ENCODE peak calls at places on chromosome 22, in ten cellular contexts. Q is activated naive CD8-positive, alpha-beta T cell treated with anti-CD3 and anti-CD28 coated beads, Interleukin-2, amount 50 U/mL, for 24 hours; B is foreskin fibroblast; M is fibroblast of mammary gland; S is head of caudate nucleus; U is H4; H is Jurkat, Clone E6-1; E is stimulated activated CD4-positive, alpha-beta T cell treated with anti-CD3 and anti-CD28 coated beads, Interleukin-12 subunit alpha, Interleukin-12 subunit beta, amount 100 ng/mL, for 4 hours; L is fibroblast of the aortic adventitia; Y is NCI-H1930. A is an unnamed sample.

GRCh38 chr22:37848587-37849088 is 581 bp upstream of the EIF3L start:
- DNase-seq in Y (no peak), L (peak), S (no peak), H (no peak), B (peak), U (no peak), M (peak), Q (peak), E (no peak), A (peak)

GRCh38 chr22:40633036-40633435 is 3.5 kb downstream of the MRTFA start:
- DNase-seq in U (no peak), L (no peak), S (no peak), E (no peak), Y (no peak), M (no peak), H (no peak), B (no peak), Q (no peak), A (no peak)

GRCh38 chr22:32622004-32622761 is 147.6 kb downstream of the FBXO7 start:
- DNase-seq in M (peak), Q (no peak), U (peak), Y (no peak), L (peak), S (no peak), E (no peak), H (no peak), B (peak), A (no peak)

GRCh38 chr22:16915711-16916110 is 90.5 kb upstream of the XKR3 start:
- DNase-seq in B (no peak), M (peak), Y (no peak), U (no peak), Q (no peak), S (no peak), E (no peak), H (no peak), L (no peak), A (no peak)

GRCh38 chr22:45781941-45782340 is 110.3 kb downstream of the ATXN10 start:
- DNase-seq in E (no peak), L (peak), Y (no peak), S (no peak), M (peak), H (no peak), Q (no peak), U (no peak), B (peak), A (no peak)

GRCh38 chr22:30636226-30637077 is 871 bp downstream of the SLC35E4 start:
- DNase-seq in E (no peak), U (no peak), L (peak), H (no peak), B (peak), Y (no peak), M (peak), Q (peak), S (peak), A (no peak)

GRCh38 chr22:31083377-31083768 is 2.3 kb downstream of the SMTN start:
- DNase-seq in B (no peak), M (no peak), L (no peak), H (no peak), U (no peak), Y (no peak), Q (no peak), S (no peak), E (no peak), A (no peak)

GRCh38 chr22:48305726-48306235 is 1521.9 kb downstream of the BRD1 start:
- DNase-seq in Y (no peak), Q (no peak), U (no peak), L (no peak), B (no peak), S (no peak), M (no peak), H (no peak), E (no peak), A (no peak)

GRCh38 chr22:20141186-20142077 is 9.4 kb downstream of the CCDC188 start:
- DNase-seq in S (no peak), Y (no peak), M (peak), Q (no peak), B (peak), H (no peak), U (no peak), E (no peak), L (peak), A (no peak)

GRCh38 chr22:20526628-20527355 is 19.4 kb downstream of the MED15 start:
- DNase-seq in Q (no peak), H (no peak), Y (no peak), L (peak), S (no peak), U (no peak), E (no peak), B (peak), M (peak), A (no peak)

GRCh38 chr22:44085743-44086741 is 61.9 kb downstream of the PARVB start:
- DNase-seq in U (peak), L (peak), M (peak), H (peak), Q (no peak), B (peak), Y (no peak), S (no peak), E (no peak), A (peak)

GRCh38 chr22:49648053-49648452 is 179.6 kb downstream of the BRD1 start:
- DNase-seq in B (no peak), U (no peak), Q (no peak), Y (no peak), S (no peak), M (no peak), H (no peak), E (no peak), L (no peak), A (no peak)

GRCh38 chr22:24178502-24179440 is 2.5 kb upstream of the SUSD2 start:
- DNase-seq in B (peak), U (no peak), Q (no peak), Y (no peak), S (no peak), L (no peak), E (no peak), M (no peak), H (no peak), A (no peak)

GRCh38 chr22:27879923-27880322 is 39.1 kb downstream of the PITPNB start:
- DNase-seq in U (peak), Q (no peak), S (no peak), M (peak), E (no peak), Y (no peak), H (peak), B (peak), L (peak), A (no peak)

GRCh38 chr22:23404689-23405365 is 175.3 kb downstream of the IGLL1 start:
- DNase-seq in Y (no peak), B (peak), S (no peak), H (no peak), L (peak), E (no peak), Q (peak), U (no peak), M (peak), A (no peak)

GRCh38 chr22:20524004-20524481 is 16.6 kb downstream of the MED15 start:
- DNase-seq in S (no peak), L (no peak), Y (no peak), B (peak), E (no peak), M (no peak), H (peak), Q (peak), U (no peak), A (no peak)

GRCh38 chr22:43436536-43437267 is 24.9 kb downstream of the MPPED1 start:
- DNase-seq in S (no peak), B (no peak), L (no peak), M (no peak), E (no peak), Y (no peak), H (no peak), U (no peak), Q (no peak), A (peak)

GRCh38 chr22:24331468-24332440 is 61.1 kb downstream of the SPECC1L start:
- DNase-seq in E (no peak), H (no peak), Y (no peak), S (no peak), B (peak), U (no peak), L (no peak), M (peak), Q (no peak), A (no peak)

GRCh38 chr22:20052309-20053250 is 27.5 kb upstream of the DGCR8 start:
- DNase-seq in Y (no peak), B (no peak), H (no peak), S (no peak), L (no peak), U (no peak), M (no peak), Q (no peak), E (no peak), A (no peak)